ENCODE peak calls at places on chromosome 2, in six cellular contexts. G, L, M, Z, Y and E are unnamed samples. For H3K4me1, the result is how much of the 10 kb centered on the place peaks cover.

GRCh38 chr2:172921538-172922236 is 154.0 kb upstream of the MAP3K20 start:
- DNase-seq in M (peak), L (no peak), Z (no peak), Y (no peak), G (peak), E (no peak)

GRCh38 chr2:160431441-160431840 is 62.2 kb downstream of the RBMS1 start:
- DNase-seq in M (no peak), Z (no peak), G (no peak), L (no peak), Y (no peak), E (no peak)

GRCh38 chr2:75324141-75324540 is 124.8 kb upstream of the TACR1 start:
- DNase-seq in L (no peak), Z (no peak), M (no peak), Y (no peak), G (no peak), E (no peak)

GRCh38 chr2:109352898-109353689 is 224.1 kb downstream of the SH3RF3 start:
- DNase-seq in Z (no peak), Y (no peak), M (no peak), L (no peak), G (no peak), E (peak)

GRCh38 chr2:14148186-14148585 is 484.3 kb upstream of the LRATD1 start:
- DNase-seq in Z (no peak), L (no peak), Y (no peak), M (no peak), G (peak), E (no peak)

GRCh38 chr2:179344970-179345369 is 80.3 kb upstream of the SESTD1 start:
- DNase-seq in Y (no peak), L (no peak), Z (no peak), M (no peak), G (no peak), E (no peak)

GRCh38 chr2:195995499-195995898 is 73.1 kb downstream of the DNAH7 start:
- DNase-seq in G (no peak), Y (no peak), Z (no peak), M (no peak), L (no peak), E (no peak)

GRCh38 chr2:239917128-239917956 is 107.8 kb downstream of the NDUFA10 start:
- DNase-seq in Z (no peak), G (no peak), Y (no peak), L (no peak), M (no peak), E (peak)

GRCh38 chr2:148552675-148553331 is 91.7 kb upstream of the EPC2 start:
- DNase-seq in M (peak), L (no peak), G (no peak), Y (no peak), Z (no peak), E (no peak)

GRCh38 chr2:68653538-68653982 is 10.2 kb downstream of the PROKR1 start:
- DNase-seq in Y (no peak), G (peak), Z (no peak), L (no peak), M (peak), E (peak)

DNA sequence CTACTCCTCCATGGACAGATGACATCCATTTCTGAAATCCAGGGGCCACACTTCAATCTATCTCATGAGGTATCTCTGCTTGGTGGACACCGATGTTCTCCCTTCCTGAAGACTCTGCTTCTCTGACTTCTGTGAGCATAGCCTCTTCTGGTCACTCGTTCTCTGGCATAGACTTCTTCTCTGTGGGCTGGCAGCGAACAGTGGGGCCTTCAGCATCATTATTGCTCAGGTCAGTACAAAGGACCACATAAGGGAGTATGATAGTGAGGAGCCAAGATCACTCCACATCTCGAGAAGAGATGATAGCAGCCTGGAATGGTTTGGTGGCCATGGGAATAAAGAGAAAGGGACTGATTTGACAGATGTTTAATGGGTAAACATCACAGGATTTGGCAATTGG is 8.0 kb upstream of the KCMF1 start:
- DNase-seq in Z (no peak), L (no peak), Y (peak), M (no peak), G (no peak), E (no peak)
- H3K4me1 ChIP-seq in Z (half or more), L (half or more), Y (under half), M (under half), G (under half), E (under half)

GRCh38 chr2:241541564-241542277 is 16.8 kb upstream of the BOK start:
- DNase-seq in M (no peak), G (no peak), L (no peak), Y (no peak), Z (no peak), E (no peak)
- H3K4me3 ChIP-seq in M (peak), G (no peak), L (no peak), Y (no peak), Z (peak), E (peak)

DNA sequence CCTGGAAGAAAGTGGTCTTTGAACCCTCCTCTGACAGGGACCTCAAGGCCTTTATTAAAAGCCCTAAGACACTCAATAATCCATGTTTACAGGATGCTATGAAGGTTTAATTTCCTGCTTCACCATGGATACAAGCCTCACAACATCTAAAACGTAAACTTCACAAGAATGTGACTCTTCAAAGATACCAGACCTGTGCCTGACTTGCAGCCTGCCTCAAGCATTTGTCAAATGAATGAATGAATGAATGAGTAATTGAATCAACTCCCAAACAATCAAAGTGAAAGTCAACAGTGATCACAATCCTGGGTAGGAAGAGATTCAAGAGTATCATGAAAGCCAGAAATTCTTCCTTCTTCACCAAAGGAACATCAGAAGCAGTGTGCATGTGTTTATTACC is 30.4 kb downstream of the KLF7 start:
- DNase-seq in L (no peak), Y (no peak), M (peak), G (peak), Z (no peak), E (no peak)
- H3K4me1 ChIP-seq in L (under half), Y (half or more), M (half or more), G (under half), Z (under half), E (under half)

GRCh38 chr2:224111576-224111975 is 72.5 kb upstream of the SERPINE2 start:
- DNase-seq in G (peak), L (no peak), Z (no peak), M (no peak), Y (no peak), E (no peak)
- H3K4me3 ChIP-seq in G (no peak), L (no peak), Z (no peak), M (no peak), Y (no peak), E (no peak)

DNA sequence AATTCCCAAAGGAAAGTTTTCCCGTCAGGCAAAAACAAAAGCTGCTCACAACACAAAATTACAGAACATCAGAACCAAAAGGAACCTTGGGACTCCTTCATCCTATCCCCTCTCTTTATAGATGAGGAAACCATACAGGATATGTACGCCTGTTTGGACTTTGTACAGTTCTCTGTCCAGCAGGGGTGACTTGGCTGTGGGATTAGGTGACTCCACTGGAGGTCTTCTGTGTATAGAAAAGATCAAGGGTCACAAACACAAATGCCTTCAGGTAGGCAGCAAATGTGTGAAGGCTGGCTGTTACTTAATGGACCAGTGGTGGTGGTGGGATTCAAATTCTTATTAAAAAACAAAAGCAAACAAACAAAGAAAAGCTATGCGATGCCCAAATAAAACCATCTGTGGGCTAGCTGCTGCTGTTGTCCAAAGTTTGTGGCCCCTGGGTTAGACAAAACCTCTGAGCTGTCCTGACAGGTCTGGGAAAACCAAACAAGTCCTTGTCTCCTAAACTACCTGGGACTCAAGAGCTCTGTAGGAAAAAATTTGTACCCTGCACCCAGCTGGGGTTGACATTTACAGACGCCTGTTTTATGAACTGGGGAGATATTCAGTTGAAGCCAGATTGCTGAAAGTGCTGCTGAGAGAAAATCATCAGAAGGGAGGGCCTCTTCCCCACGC is 1.3 kb upstream of the CEP68 start:
- DNase-seq in L (no peak), Z (no peak), G (no peak), M (no peak), Y (no peak), E (no peak)
- H3K4me1 ChIP-seq in L (under half), Z (under half), G (under half), M (under half), Y (under half), E (under half)

DNA sequence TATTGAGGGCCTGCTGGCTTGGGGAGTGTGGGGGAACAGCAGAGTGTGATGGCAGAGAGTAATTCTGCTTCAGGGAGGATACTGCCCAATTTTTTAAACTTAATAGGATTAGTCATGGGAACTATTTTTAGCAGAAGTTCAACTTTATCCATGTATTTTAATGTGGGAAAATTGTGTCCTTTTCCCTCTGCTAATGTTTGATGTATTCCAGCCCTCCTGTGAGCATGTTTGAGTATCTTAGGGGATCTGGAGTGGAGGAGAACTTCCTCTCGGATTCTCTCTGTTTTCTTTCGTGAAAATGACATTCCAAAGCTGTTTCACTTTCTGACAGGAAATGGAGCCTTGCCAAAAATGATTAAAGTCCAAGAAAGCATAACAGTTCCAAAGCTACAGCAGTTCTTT is 418.4 kb upstream of the ZEB2 start:
- DNase-seq in Y (no peak), Z (peak), M (peak), L (no peak), G (peak), E (no peak)
- H3K4me3 ChIP-seq in Y (peak), Z (no peak), M (no peak), L (no peak), G (peak), E (no peak)

DNA sequence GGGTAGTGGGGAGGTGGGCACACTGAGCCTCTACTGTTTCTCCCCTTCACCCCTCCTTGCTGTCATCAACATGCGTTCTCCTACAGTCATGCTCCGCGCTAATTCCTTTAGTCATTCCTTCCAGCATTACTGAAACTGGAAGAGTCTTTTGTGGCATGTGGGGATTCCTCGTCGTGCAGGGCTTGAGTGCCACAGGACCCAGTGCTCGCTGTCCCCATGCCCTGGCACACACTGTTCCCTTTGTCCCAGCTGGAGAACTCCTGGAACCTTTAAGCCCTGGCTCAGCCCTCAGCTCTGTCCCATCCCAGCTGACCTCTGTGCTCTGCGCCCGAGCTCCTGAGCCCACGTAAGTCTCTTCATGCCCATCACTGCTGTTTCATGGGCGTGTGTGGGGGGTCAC is 42.1 kb downstream of the ODC1 start:
- DNase-seq in Y (peak), Z (no peak), G (no peak), L (no peak), M (no peak), E (no peak)
- H3K4me1 ChIP-seq in Y (half or more), Z (half or more), G (half or more), L (half or more), M (half or more), E (under half)

GRCh38 chr2:134736167-134736885 is 17.5 kb upstream of the TMEM163 start:
- DNase-seq in L (no peak), Z (no peak), G (peak), Y (no peak), M (peak), E (no peak)
- H3K4me3 ChIP-seq in L (no peak), Z (no peak), G (no peak), Y (no peak), M (no peak), E (no peak)

GRCh38 chr2:55031505-55031904 is 18.7 kb downstream of the RTN4 start:
- DNase-seq in Y (no peak), Z (no peak), L (no peak), G (no peak), M (no peak), E (no peak)

GRCh38 chr2:55033921-55034320 is 16.3 kb downstream of the RTN4 start:
- DNase-seq in G (no peak), M (peak), Y (no peak), Z (no peak), L (no peak), E (no peak)

GRCh38 chr2:55029098-55029497 is 21.2 kb downstream of the RTN4 start:
- DNase-seq in L (no peak), Y (no peak), G (no peak), Z (no peak), M (no peak), E (no peak)

GRCh38 chr2:55033076-55033742 is 17.0 kb downstream of the RTN4 start:
- DNase-seq in L (no peak), Y (no peak), Z (no peak), G (no peak), M (no peak), E (no peak)

DNA sequence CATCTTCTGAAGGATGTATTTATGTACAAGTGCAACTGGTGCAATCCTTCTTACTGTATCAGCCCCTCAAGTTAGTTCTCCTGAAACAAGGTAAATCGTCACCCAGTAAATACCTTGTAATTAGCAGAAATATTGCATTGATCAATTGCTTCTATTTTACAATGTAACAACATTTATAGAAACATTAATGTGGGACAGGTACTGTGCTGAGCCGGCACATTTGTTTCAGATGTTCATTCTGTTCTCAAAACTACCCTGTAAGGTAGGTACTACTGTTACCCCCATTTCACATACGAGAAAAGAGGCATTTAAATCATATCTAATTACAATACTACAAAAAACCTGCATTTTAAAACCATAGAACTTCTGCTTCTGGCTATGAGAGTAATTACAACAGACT is 19.5 kb downstream of the RTN4 start:
- DNase-seq in M (no peak), G (no peak), L (no peak), Z (no peak), Y (no peak), E (no peak)
- H3K4me1 ChIP-seq in M (under half), G (under half), L (under half), Z (half or more), Y (half or more), E (under half)